ENCODE peak calls at places on chromosome 20, in four cellular contexts. Q is small intestine, F is anterior cingulate cortex, L is astrocyte of the spinal cord. G is an unnamed sample.

GRCh38 chr20:15487030-15487429 is 1086.2 kb downstream of the KIF16B start:
- DNase-seq in Q (no peak), L (no peak), F (no peak), G (no peak)

GRCh38 chr20:10521068-10521834 is 86.1 kb downstream of the SLX4IP start:
- DNase-seq in F (no peak), L (peak; percentile 91), Q (no peak), G (peak; percentile 56)

GRCh38 chr20:43537921-43538854 is 20.6 kb upstream of the SGK2 start:
- DNase-seq in Q (peak; percentile 73), F (peak; percentile 40), L (peak; percentile 60), G (peak; percentile 74)

GRCh38 chr20:18662279-18662678 is 74.4 kb downstream of the DTD1 start:
- DNase-seq in L (no peak), F (no peak), Q (no peak), G (peak; percentile 30)

GRCh38 chr20:37898301-37899104 is 4.4 kb upstream of the VSTM2L start:
- DNase-seq in F (no peak), L (no peak), Q (no peak), G (no peak)

GRCh38 chr20:57620999-57621398 is 773 bp upstream of the ZBP1 start:
- DNase-seq in F (no peak), Q (no peak), L (no peak), G (no peak)

GRCh38 chr20:50658804-50659380 is 32.5 kb downstream of the RIPOR3 start:
- DNase-seq in Q (peak; percentile 45), F (no peak), L (no peak), G (no peak)

GRCh38 chr20:21266191-21266536 is 37.0 kb upstream of the XRN2 start:
- DNase-seq in L (no peak), Q (no peak), F (no peak), G (no peak)

GRCh38 chr20:63381781-63382431 is 20.8 kb upstream of the CHRNA4 start:
- DNase-seq in F (no peak), Q (no peak), L (no peak), G (no peak)

GRCh38 chr20:1830240-1830639 is 65.0 kb upstream of the SIRPA start:
- DNase-seq in Q (no peak), F (peak; percentile 36), L (peak; percentile 93), G (no peak)

GRCh38 chr20:8244637-8245036 is 112.6 kb downstream of the PLCB1 start:
- DNase-seq in F (no peak), L (peak; percentile 60), Q (no peak), G (peak; percentile 50)

GRCh38 chr20:13995841-13996240 is 525 bp downstream of the MACROD2 start:
- DNase-seq in Q (peak; percentile 60), F (no peak), L (peak; percentile 3), G (no peak)

GRCh38 chr20:41392871-41393704 is 26.5 kb upstream of the EMILIN3 start:
- DNase-seq in L (no peak), F (no peak), Q (peak; percentile 23), G (no peak)